ENCODE peak calls at places on chromosome 1, in eight cellular contexts. One of them, this sample, is unnamed. For H3K36me3, the result is how much of the 10 kb centered on the place peaks cover.

GRCh38 chr1:241447056-241447649 is 72.4 kb downstream of the FH start:
- DNase-seq in thoracic aorta: no peak
- DNase-seq in right atrium auricular region: no peak
- DNase-seq in heart right ventricle: no peak
- DNase-seq in astrocyte: no peak
- DNase-seq in lower lobe of right lung: no peak
- DNase-seq in neural progenitor cell: no peak
- DNase-seq in heart left ventricle: no peak
- DNase-seq in this sample: peak

GRCh38 chr1:10962483-10962882 is 50.0 kb upstream of the TARDBP start:
- DNase-seq in heart right ventricle: no peak
- DNase-seq in heart left ventricle: no peak
- DNase-seq in astrocyte: peak
- DNase-seq in right atrium auricular region: no peak
- DNase-seq in neural progenitor cell: no peak
- DNase-seq in thoracic aorta: no peak
- DNase-seq in lower lobe of right lung: no peak
- DNase-seq in this sample: peak

GRCh38 chr1:75074719-75075395 is 59.3 kb upstream of the LHX8 start:
- DNase-seq in thoracic aorta: no peak
- DNase-seq in right atrium auricular region: no peak
- DNase-seq in heart right ventricle: no peak
- DNase-seq in lower lobe of right lung: no peak
- DNase-seq in heart left ventricle: no peak
- DNase-seq in astrocyte: no peak
- DNase-seq in neural progenitor cell: peak
- DNase-seq in this sample: no peak

GRCh38 chr1:87513971-87514660 is 185.4 kb downstream of the LMO4 start:
- DNase-seq in thoracic aorta: no peak
- DNase-seq in right atrium auricular region: no peak
- DNase-seq in heart right ventricle: no peak
- DNase-seq in lower lobe of right lung: no peak
- DNase-seq in heart left ventricle: no peak
- DNase-seq in neural progenitor cell: no peak
- DNase-seq in astrocyte: peak
- DNase-seq in this sample: no peak

GRCh38 chr1:45011837-45012638 is at the start of gene UROD:
- DNase-seq in thoracic aorta: peak
- DNase-seq in heart right ventricle: peak
- DNase-seq in neural progenitor cell: peak
- DNase-seq in heart left ventricle: peak
- DNase-seq in right atrium auricular region: peak
- DNase-seq in lower lobe of right lung: peak
- DNase-seq in astrocyte: peak
- DNase-seq in this sample: peak

GRCh38 chr1:80825067-80825466 is 975.7 kb upstream of the ADGRL2 start:
- DNase-seq in lower lobe of right lung: no peak
- DNase-seq in astrocyte: no peak
- DNase-seq in heart left ventricle: no peak
- DNase-seq in heart right ventricle: no peak
- DNase-seq in neural progenitor cell: no peak
- DNase-seq in right atrium auricular region: no peak
- DNase-seq in thoracic aorta: no peak
- DNase-seq in this sample: no peak

GRCh38 chr1:159197767-159198557 is 6.7 kb upstream of the ACKR1 start:
- DNase-seq in astrocyte: peak
- DNase-seq in heart right ventricle: peak
- DNase-seq in neural progenitor cell: peak
- DNase-seq in thoracic aorta: peak
- DNase-seq in heart left ventricle: no peak
- DNase-seq in right atrium auricular region: peak
- DNase-seq in lower lobe of right lung: peak
- DNase-seq in this sample: peak

GRCh38 chr1:26084091-26084561 is 16.7 kb upstream of the TRIM63 start:
- DNase-seq in heart right ventricle: no peak
- DNase-seq in heart left ventricle: no peak
- DNase-seq in right atrium auricular region: no peak
- DNase-seq in neural progenitor cell: no peak
- DNase-seq in astrocyte: peak
- DNase-seq in lower lobe of right lung: no peak
- DNase-seq in thoracic aorta: no peak
- DNase-seq in this sample: no peak

GRCh38 chr1:175005085-175005783 is 5.5 kb downstream of the CACYBP start:
- DNase-seq in neural progenitor cell: no peak
- DNase-seq in heart left ventricle: no peak
- DNase-seq in right atrium auricular region: no peak
- DNase-seq in lower lobe of right lung: no peak
- DNase-seq in heart right ventricle: no peak
- DNase-seq in thoracic aorta: no peak
- DNase-seq in astrocyte: peak
- DNase-seq in this sample: no peak

GRCh38 chr1:8408151-8408839 is 90.4 kb downstream of the SLC45A1 start:
- DNase-seq in right atrium auricular region: peak
- DNase-seq in astrocyte: peak
- DNase-seq in neural progenitor cell: peak
- DNase-seq in heart left ventricle: no peak
- DNase-seq in lower lobe of right lung: no peak
- DNase-seq in thoracic aorta: peak
- DNase-seq in heart right ventricle: no peak
- DNase-seq in this sample: no peak

DNA sequence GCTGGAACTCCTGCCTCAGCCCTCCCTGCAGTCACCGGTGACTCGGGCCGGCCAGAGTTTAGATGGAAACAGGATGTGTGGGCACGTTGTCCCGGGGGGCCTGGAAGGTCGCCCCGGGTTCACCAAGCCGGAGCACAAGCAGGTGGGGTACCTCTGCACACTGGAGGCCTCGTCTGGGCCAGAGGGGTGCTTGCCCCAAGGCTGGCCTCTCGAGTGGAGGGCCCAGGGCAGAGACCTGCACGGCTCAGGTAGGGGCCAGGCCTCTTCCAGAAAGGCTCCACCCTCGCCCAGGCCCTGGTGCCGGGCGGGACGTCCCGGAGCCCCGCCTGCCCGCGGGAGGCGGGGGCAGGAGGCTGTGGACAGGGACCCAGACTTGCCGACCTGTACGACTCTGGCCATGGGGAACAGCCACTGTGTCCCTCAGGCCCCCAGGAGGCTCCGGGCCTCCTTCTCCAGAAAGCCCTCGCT is at the start of gene PLEKHN1:
- DNase-seq in heart right ventricle: no peak
- DNase-seq in thoracic aorta: no peak
- DNase-seq in astrocyte: peak
- DNase-seq in neural progenitor cell: no peak
- DNase-seq in heart left ventricle: peak
- DNase-seq in right atrium auricular region: no peak
- DNase-seq in lower lobe of right lung: no peak
- DNase-seq in this sample: no peak
- H3K27ac ChIP-seq in heart right ventricle: no peak
- H3K27ac ChIP-seq in thoracic aorta: no peak
- H3K27ac ChIP-seq in astrocyte: peak
- H3K27ac ChIP-seq in neural progenitor cell: no peak
- H3K27ac ChIP-seq in heart left ventricle: no peak
- H3K27ac ChIP-seq in right atrium auricular region: peak
- H3K27ac ChIP-seq in lower lobe of right lung: peak
- H3K27ac ChIP-seq in this sample: no peak

GRCh38 chr1:92479587-92479986 is 7.1 kb downstream of the GFI1 start:
- DNase-seq in heart right ventricle: no peak
- DNase-seq in heart left ventricle: no peak
- DNase-seq in astrocyte: no peak
- DNase-seq in thoracic aorta: no peak
- DNase-seq in lower lobe of right lung: no peak
- DNase-seq in right atrium auricular region: no peak
- DNase-seq in neural progenitor cell: no peak
- DNase-seq in this sample: no peak
- H3K4me3 ChIP-seq in heart right ventricle: no peak
- H3K4me3 ChIP-seq in heart left ventricle: no peak
- H3K4me3 ChIP-seq in astrocyte: no peak
- H3K4me3 ChIP-seq in thoracic aorta: no peak
- H3K4me3 ChIP-seq in lower lobe of right lung: no peak
- H3K4me3 ChIP-seq in right atrium auricular region: no peak
- H3K4me3 ChIP-seq in neural progenitor cell: no peak
- H3K4me3 ChIP-seq in this sample: no peak

GRCh38 chr1:167541610-167542009 is 12.0 kb downstream of the CREG1 start:
- DNase-seq in thoracic aorta: no peak
- DNase-seq in right atrium auricular region: no peak
- DNase-seq in heart left ventricle: no peak
- DNase-seq in neural progenitor cell: no peak
- DNase-seq in lower lobe of right lung: no peak
- DNase-seq in heart right ventricle: no peak
- DNase-seq in astrocyte: peak
- DNase-seq in this sample: no peak

GRCh38 chr1:167543566-167543965 is 10.0 kb downstream of the CREG1 start:
- DNase-seq in heart right ventricle: no peak
- DNase-seq in right atrium auricular region: no peak
- DNase-seq in lower lobe of right lung: no peak
- DNase-seq in neural progenitor cell: no peak
- DNase-seq in heart left ventricle: no peak
- DNase-seq in astrocyte: no peak
- DNase-seq in thoracic aorta: no peak
- DNase-seq in this sample: no peak

GRCh38 chr1:167544447-167544846 is 9.1 kb downstream of the CREG1 start:
- DNase-seq in thoracic aorta: no peak
- DNase-seq in lower lobe of right lung: no peak
- DNase-seq in heart right ventricle: no peak
- DNase-seq in right atrium auricular region: no peak
- DNase-seq in neural progenitor cell: no peak
- DNase-seq in astrocyte: no peak
- DNase-seq in heart left ventricle: no peak
- DNase-seq in this sample: no peak

GRCh38 chr1:167541013-167541412 is 12.5 kb downstream of the CREG1 start:
- DNase-seq in heart left ventricle: no peak
- DNase-seq in neural progenitor cell: no peak
- DNase-seq in lower lobe of right lung: no peak
- DNase-seq in right atrium auricular region: no peak
- DNase-seq in astrocyte: no peak
- DNase-seq in heart right ventricle: no peak
- DNase-seq in thoracic aorta: no peak
- DNase-seq in this sample: no peak

DNA sequence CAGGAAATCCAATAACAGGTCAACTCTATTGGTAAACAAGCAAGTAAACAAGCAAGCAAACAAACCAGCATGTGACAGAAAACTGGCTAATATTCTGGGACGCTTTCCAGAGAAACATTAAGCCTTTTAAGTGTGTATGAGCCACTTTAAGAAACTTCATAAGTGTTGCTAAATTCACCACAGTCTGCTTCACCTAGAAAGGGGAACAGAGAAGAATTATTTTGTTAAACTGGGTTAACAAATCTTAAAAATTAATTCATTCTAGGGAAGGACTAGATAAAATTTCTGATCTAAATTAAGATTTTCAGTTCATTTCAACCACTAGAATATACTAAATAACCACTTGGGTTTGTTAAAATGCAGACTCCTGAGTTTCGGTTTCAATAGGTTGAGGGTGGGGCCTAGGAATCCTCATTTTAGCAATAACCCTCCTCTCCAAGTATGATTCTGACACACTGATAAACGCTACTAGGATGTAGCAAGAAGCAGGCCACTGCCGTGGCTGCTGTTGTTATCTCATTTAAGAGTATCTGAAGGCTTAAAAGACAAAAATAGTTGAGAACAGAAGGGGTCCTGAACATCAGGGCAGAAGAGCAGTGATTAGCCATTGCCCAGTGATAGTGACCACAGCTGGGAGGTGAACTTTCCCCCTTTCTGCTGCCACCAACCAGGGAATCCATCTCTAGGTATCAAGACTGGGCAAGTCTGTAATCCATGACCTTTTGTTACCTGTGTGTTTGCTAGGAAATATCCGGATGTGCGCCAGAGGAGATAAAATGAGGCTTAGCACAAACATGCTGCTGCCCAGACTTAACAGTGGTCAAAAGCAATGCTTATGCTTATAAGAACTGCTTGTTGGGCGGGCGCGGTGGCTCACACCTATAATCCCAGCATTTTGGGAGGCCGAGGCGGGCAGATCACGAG is 11.2 kb downstream of the CREG1 start:
- DNase-seq in heart left ventricle: no peak
- DNase-seq in astrocyte: no peak
- DNase-seq in right atrium auricular region: no peak
- DNase-seq in neural progenitor cell: no peak
- DNase-seq in heart right ventricle: no peak
- DNase-seq in thoracic aorta: no peak
- DNase-seq in lower lobe of right lung: no peak
- DNase-seq in this sample: no peak
- H3K36me3 ChIP-seq in heart left ventricle: half or more
- H3K36me3 ChIP-seq in astrocyte: under half
- H3K36me3 ChIP-seq in right atrium auricular region: under half
- H3K36me3 ChIP-seq in neural progenitor cell: under half
- H3K36me3 ChIP-seq in heart right ventricle: under half
- H3K36me3 ChIP-seq in thoracic aorta: under half
- H3K36me3 ChIP-seq in lower lobe of right lung: under half
- H3K36me3 ChIP-seq in this sample: under half

GRCh38 chr1:151165738-151166505 is at the start of the genes LYSMD1 and SCNM1:
- DNase-seq in right atrium auricular region: peak
- DNase-seq in neural progenitor cell: peak
- DNase-seq in heart right ventricle: peak
- DNase-seq in lower lobe of right lung: peak
- DNase-seq in astrocyte: peak
- DNase-seq in thoracic aorta: peak
- DNase-seq in heart left ventricle: peak
- DNase-seq in this sample: peak

GRCh38 chr1:151167116-151167515 is 1.2 kb downstream of the SCNM1 start:
- DNase-seq in neural progenitor cell: no peak
- DNase-seq in heart right ventricle: no peak
- DNase-seq in lower lobe of right lung: no peak
- DNase-seq in astrocyte: no peak
- DNase-seq in thoracic aorta: no peak
- DNase-seq in heart left ventricle: no peak
- DNase-seq in right atrium auricular region: no peak
- DNase-seq in this sample: no peak

GRCh38 chr1:151166506-151166956 is 587 bp downstream of the SCNM1 start:
- DNase-seq in lower lobe of right lung: no peak
- DNase-seq in thoracic aorta: no peak
- DNase-seq in heart left ventricle: no peak
- DNase-seq in heart right ventricle: no peak
- DNase-seq in astrocyte: peak
- DNase-seq in right atrium auricular region: no peak
- DNase-seq in neural progenitor cell: peak
- DNase-seq in this sample: peak

GRCh38 chr1:151165281-151165737 is 393 bp downstream of the LYSMD1 start:
- DNase-seq in right atrium auricular region: no peak
- DNase-seq in astrocyte: peak
- DNase-seq in lower lobe of right lung: no peak
- DNase-seq in heart right ventricle: peak
- DNase-seq in heart left ventricle: no peak
- DNase-seq in thoracic aorta: no peak
- DNase-seq in neural progenitor cell: peak
- DNase-seq in this sample: peak

DNA sequence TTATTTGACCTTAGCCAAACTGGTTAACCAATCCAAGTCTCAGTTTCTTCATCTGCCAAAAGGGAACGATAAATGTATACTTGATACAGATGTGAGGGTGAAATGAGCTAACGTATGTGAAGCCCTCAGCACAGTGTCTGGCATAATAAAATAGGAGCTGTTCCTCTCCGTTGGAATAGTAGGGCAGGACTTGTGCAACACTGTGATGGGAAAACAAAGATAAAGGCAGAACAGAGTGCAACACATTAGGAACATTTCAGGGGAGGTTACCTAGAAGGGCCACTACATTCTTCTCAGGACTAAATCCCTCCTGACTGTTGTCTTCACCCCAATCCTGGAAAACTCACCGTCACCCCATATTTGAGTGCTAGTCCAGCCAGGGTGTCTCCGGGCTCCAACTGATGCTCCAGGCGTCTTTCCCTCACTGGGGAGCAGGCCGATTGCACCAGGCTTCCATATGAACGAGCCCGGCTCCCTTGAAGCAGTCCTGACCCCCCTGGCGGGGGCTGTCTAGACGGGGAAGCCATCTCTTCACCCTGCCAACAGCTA is 896 bp downstream of the LYSMD1 start:
- DNase-seq in lower lobe of right lung: peak
- DNase-seq in right atrium auricular region: no peak
- DNase-seq in astrocyte: no peak
- DNase-seq in heart right ventricle: no peak
- DNase-seq in heart left ventricle: no peak
- DNase-seq in neural progenitor cell: no peak
- DNase-seq in thoracic aorta: no peak
- DNase-seq in this sample: no peak
- H3K27ac ChIP-seq in lower lobe of right lung: peak
- H3K27ac ChIP-seq in right atrium auricular region: peak
- H3K27ac ChIP-seq in astrocyte: peak
- H3K27ac ChIP-seq in heart right ventricle: peak
- H3K27ac ChIP-seq in heart left ventricle: peak
- H3K27ac ChIP-seq in neural progenitor cell: no peak
- H3K27ac ChIP-seq in thoracic aorta: peak
- H3K27ac ChIP-seq in this sample: peak

This sample was measured in SJCRH30.